ENCODE peak calls at places on chromosomes 6 and 20, in eight cellular contexts. J, H, C, A, O, T, Z and U are unnamed samples.

GRCh38 chr6:20706293-20707165 is 172.3 kb downstream of the CDKAL1 start:
- DNase-seq in J (no peak), H (peak), C (peak), A (no peak), O (no peak), T (peak), Z (peak), U (no peak)

GRCh38 chr6:132153221-132153896 is 202.2 kb upstream of the CCN2 start:
- DNase-seq in J (no peak), H (no peak), C (peak), A (no peak), O (no peak), T (no peak), Z (peak), U (peak)

GRCh38 chr6:42017021-42017643 is 33.2 kb upstream of the TAF8 start:
- DNase-seq in J (no peak), H (peak), C (peak), A (no peak), O (no peak), T (no peak), Z (peak), U (peak)

GRCh38 chr6:47414517-47415167 is 62.9 kb upstream of the CD2AP start:
- DNase-seq in J (no peak), H (peak), C (no peak), A (peak), O (peak), T (peak), Z (no peak), U (peak)

GRCh38 chr20:35339007-35339406 is 46.8 kb upstream of the FAM83C start:
- DNase-seq in J (no peak), H (peak), C (peak), A (no peak), O (no peak), T (no peak), Z (peak), U (peak)

GRCh38 chr20:12860619-12861247 is 148.0 kb upstream of the SPTLC3 start:
- DNase-seq in J (no peak), H (peak), C (no peak), A (no peak), O (no peak), T (no peak), Z (no peak), U (no peak)

GRCh38 chr20:59177266-59178250 is 13.9 kb downstream of the ZNF831 start:
- DNase-seq in J (no peak), H (no peak), C (no peak), A (no peak), O (no peak), T (no peak), Z (no peak), U (no peak)

GRCh38 chr6:153312633-153313032 is 181.6 kb upstream of the RGS17 start:
- DNase-seq in J (no peak), H (peak), C (peak), A (peak), O (no peak), T (peak), Z (no peak), U (peak)

GRCh38 chr6:101114703-101115102 is 233.6 kb upstream of the ASCC3 start:
- DNase-seq in J (no peak), H (peak), C (no peak), A (peak), O (no peak), T (peak), Z (no peak), U (no peak)

GRCh38 chr20:43824699-43825402 is 89.8 kb upstream of the TOX2 start:
- DNase-seq in J (no peak), H (peak), C (no peak), A (peak), O (no peak), T (no peak), Z (no peak), U (no peak)

GRCh38 chr20:48631114-48632016 is 196.4 kb downstream of the PREX1 start:
- DNase-seq in J (no peak), H (no peak), C (no peak), A (no peak), O (no peak), T (no peak), Z (no peak), U (peak)

GRCh38 chr20:40606660-40607059 is 82.4 kb downstream of the MAFB start:
- DNase-seq in J (no peak), H (no peak), C (no peak), A (no peak), O (no peak), T (no peak), Z (no peak), U (no peak)

GRCh38 chr6:129686941-129687627 is 22.9 kb downstream of the ARHGAP18 start:
- DNase-seq in J (no peak), H (peak), C (no peak), A (no peak), O (peak), T (no peak), Z (no peak), U (no peak)

GRCh38 chr20:49814057-49814675 is 1.5 kb downstream of the SLC9A8 start:
- DNase-seq in J (no peak), H (peak), C (no peak), A (no peak), O (no peak), T (no peak), Z (no peak), U (no peak)

GRCh38 chr20:20010639-20011500 is 6.3 kb upstream of the NAA20 start:
- DNase-seq in J (no peak), H (no peak), C (peak), A (peak), O (no peak), T (peak), Z (peak), U (no peak)

GRCh38 chr6:5034328-5034727 is 30.5 kb upstream of the RPP40 start:
- DNase-seq in J (no peak), H (no peak), C (no peak), A (no peak), O (no peak), T (no peak), Z (no peak), U (no peak)

GRCh38 chr6:77416839-77417238 is 46.5 kb downstream of the HTR1B start:
- DNase-seq in J (no peak), H (no peak), C (no peak), A (no peak), O (no peak), T (no peak), Z (no peak), U (no peak)

GRCh38 chr20:4299773-4300172 is 284.4 kb upstream of the RNF24 start:
- DNase-seq in J (no peak), H (no peak), C (no peak), A (no peak), O (no peak), T (peak), Z (no peak), U (no peak)

GRCh38 chr20:48730977-48731376 is 96.8 kb downstream of the PREX1 start:
- DNase-seq in J (no peak), H (no peak), C (no peak), A (no peak), O (no peak), T (no peak), Z (no peak), U (no peak)

GRCh38 chr6:105302617-105303128 is 100.2 kb downstream of the PREP start:
- DNase-seq in J (no peak), H (no peak), C (no peak), A (no peak), O (no peak), T (no peak), Z (no peak), U (no peak)

GRCh38 chr6:54617730-54618129 is 228.8 kb upstream of the FAM83B start:
- DNase-seq in J (no peak), H (no peak), C (peak), A (peak), O (no peak), T (no peak), Z (peak), U (no peak)

GRCh38 chr20:8535403-8536003 is 403.4 kb downstream of the PLCB1 start:
- DNase-seq in J (no peak), H (no peak), C (no peak), A (peak), O (no peak), T (peak), Z (no peak), U (peak)

GRCh38 chr6:156933201-156934053 is 156.2 kb downstream of the ARID1B start:
- DNase-seq in J (no peak), H (no peak), C (no peak), A (peak), O (no peak), T (peak), Z (no peak), U (no peak)

GRCh38 chr6:129183681-129184216 is 300.8 kb downstream of the LAMA2 start:
- DNase-seq in J (no peak), H (peak), C (peak), A (no peak), O (no peak), T (peak), Z (no peak), U (no peak)

GRCh38 chr20:48783533-48784272 is 44.1 kb downstream of the PREX1 start:
- DNase-seq in J (no peak), H (no peak), C (no peak), A (no peak), O (no peak), T (peak), Z (no peak), U (peak)

GRCh38 chr6:129670634-129671033 is 39.3 kb downstream of the ARHGAP18 start:
- DNase-seq in J (no peak), H (no peak), C (no peak), A (no peak), O (no peak), T (no peak), Z (no peak), U (no peak)

GRCh38 chr20:51678041-51678697 is 90.0 kb downstream of the ATP9A start:
- DNase-seq in J (no peak), H (no peak), C (no peak), A (no peak), O (no peak), T (no peak), Z (no peak), U (peak)

GRCh38 chr20:20452254-20452676 is 84.4 kb downstream of the INSM1 start:
- DNase-seq in J (peak), H (peak), C (no peak), A (no peak), O (peak), T (peak), Z (peak), U (no peak)

GRCh38 chr6:145756170-145756662 is 20.9 kb upstream of the EPM2A start:
- DNase-seq in J (no peak), H (peak), C (peak), A (no peak), O (no peak), T (peak), Z (peak), U (peak)

GRCh38 chr6:46862381-46862780 is 59.4 kb downstream of the ADGRF5 start:
- DNase-seq in J (no peak), H (no peak), C (no peak), A (no peak), O (no peak), T (peak), Z (no peak), U (no peak)

GRCh38 chr6:155108070-155108815 is 113.1 kb downstream of the TIAM2 start:
- DNase-seq in J (no peak), H (no peak), C (no peak), A (no peak), O (no peak), T (no peak), Z (no peak), U (no peak)

GRCh38 chr6:110178626-110179405 is 654 bp downstream of the WASF1 start:
- DNase-seq in J (peak), H (peak), C (peak), A (peak), O (peak), T (peak), Z (no peak), U (peak)

GRCh38 chr6:24446670-24447069 is 42.7 kb downstream of the GPLD1 start:
- DNase-seq in J (no peak), H (no peak), C (no peak), A (no peak), O (no peak), T (no peak), Z (no peak), U (no peak)

GRCh38 chr6:56335733-56336132 is 88.4 kb upstream of the COL21A1 start:
- DNase-seq in J (no peak), H (peak), C (peak), A (no peak), O (no peak), T (peak), Z (peak), U (no peak)

GRCh38 chr20:50034567-50035170 is 51.9 kb downstream of the SNAI1 start:
- DNase-seq in J (no peak), H (peak), C (no peak), A (no peak), O (no peak), T (no peak), Z (no peak), U (peak)

GRCh38 chr20:37071481-37071911 is 24.3 kb downstream of the RBL1 start:
- DNase-seq in J (no peak), H (peak), C (peak), A (no peak), O (no peak), T (no peak), Z (no peak), U (peak)

GRCh38 chr6:159038914-159039884 is 5.6 kb downstream of the TAGAP start:
- DNase-seq in J (no peak), H (peak), C (peak), A (no peak), O (no peak), T (no peak), Z (no peak), U (peak)

DNA sequence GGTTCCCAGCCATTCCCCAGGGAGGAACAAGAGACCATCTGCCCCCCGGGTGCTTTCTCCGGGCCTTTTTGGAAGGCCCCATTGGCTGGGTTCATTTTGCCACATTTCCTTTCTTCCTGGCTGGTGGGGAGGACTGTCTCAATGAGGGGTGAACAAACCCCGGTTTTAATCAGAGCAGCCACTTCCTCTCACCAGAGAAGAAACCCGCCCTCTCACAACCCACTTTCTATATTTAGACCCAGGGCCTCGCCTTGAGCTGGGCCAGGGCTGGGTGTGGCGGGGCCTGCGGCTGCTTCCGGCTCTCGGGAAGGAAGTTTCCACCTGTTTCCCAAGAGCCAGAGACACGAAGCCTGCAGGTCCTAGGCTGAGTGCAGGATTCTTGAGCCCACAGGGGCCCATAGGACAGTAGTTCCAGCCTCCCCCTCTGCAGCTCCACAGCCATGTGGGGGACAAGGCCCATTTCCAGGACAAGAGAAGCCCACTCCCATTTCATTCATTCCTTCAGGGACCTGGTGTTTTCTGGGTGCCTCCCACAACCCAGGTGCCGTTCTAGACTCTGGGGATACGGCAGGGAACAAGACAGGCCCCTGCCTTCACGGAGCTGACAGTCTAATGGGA is 41.8 kb downstream of the RBM38 start:
- DNase-seq in J (peak), H (peak), C (no peak), A (no peak), O (peak), T (no peak), Z (no peak), U (no peak)
- H3K4me3 ChIP-seq in J (no peak), H (no peak), C (no peak), A (no peak), O (peak), T (no peak), Z (no peak), U (no peak)

DNA sequence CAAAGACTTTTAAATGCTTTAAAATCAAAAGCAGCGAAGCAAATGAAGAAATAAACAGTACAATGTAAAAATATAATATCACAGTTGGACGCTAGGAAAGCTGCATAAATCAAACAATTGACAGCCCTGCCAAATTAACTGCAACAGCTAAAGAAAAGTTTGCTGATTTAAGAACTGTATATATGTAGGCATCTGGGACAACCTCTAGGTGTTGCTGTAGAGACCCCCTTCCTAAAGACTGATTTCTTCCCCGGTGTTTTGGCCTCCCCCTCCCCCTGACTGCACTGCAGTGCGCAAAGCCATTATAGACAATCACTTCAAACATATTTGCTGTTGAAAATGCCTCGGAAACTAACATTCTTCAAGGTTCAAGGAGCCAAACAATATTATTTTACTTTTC is 1.1 kb downstream of the ELOVL4 start:
- DNase-seq in J (no peak), H (peak), C (no peak), A (peak), O (peak), T (peak), Z (no peak), U (no peak)
- H3K4me3 ChIP-seq in J (peak), H (peak), C (peak), A (no peak), O (peak), T (peak), Z (peak), U (peak)

GRCh38 chr20:610130-611046 is at the start of gene TCF15:
- DNase-seq in J (peak), H (peak), C (no peak), A (no peak), O (no peak), T (peak), Z (no peak), U (peak)
- H3K4me3 ChIP-seq in J (peak), H (no peak), C (no peak), A (no peak), O (no peak), T (no peak), Z (no peak), U (peak)

DNA sequence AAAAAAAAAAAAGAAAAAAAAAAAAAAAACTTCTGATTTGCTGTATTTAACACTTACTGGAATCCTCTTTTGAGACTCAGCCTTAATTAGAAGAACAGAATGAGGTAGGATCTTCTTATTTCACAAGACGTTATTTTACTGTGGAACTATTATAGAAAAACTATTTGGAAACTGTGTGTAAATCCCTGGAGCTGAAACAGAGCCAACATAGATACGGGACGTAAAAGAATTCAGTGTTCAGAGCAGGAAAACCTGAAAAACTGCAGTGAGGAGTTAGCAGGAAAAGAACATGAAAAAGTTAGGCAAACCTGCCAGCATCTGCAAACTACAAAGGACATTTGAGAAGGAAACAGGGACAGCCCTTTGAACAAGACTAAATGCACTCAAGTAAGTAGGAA is 3.4 kb upstream of the ZNF217 start:
- DNase-seq in J (no peak), H (no peak), C (no peak), A (peak), O (no peak), T (peak), Z (no peak), U (no peak)
- H3K4me3 ChIP-seq in J (no peak), H (no peak), C (no peak), A (peak), O (peak), T (peak), Z (no peak), U (no peak)